ENCODE peak calls at places on chromosome 4, in four cellular contexts. G is IMR-90, Z is K562, R is GM12878. B is an unnamed sample.

GRCh38 chr4:173168396-173169177 is at the start of gene GALNT7:
- DNase-seq in Z (peak; percentile 86), R (no peak), G (peak; percentile 52), B (peak; percentile 61)

GRCh38 chr4:147182041-147182440 is 236.4 kb upstream of the TTC29 start:
- DNase-seq in G (no peak), R (no peak), Z (no peak), B (no peak)

GRCh38 chr4:148300877-148301276 is 141.3 kb downstream of the NR3C2 start:
- DNase-seq in Z (peak; percentile 7), R (no peak), G (no peak), B (no peak)

GRCh38 chr4:7559741-7560376 is 125.1 kb upstream of the PSAPL1 start:
- DNase-seq in Z (no peak), R (no peak), G (no peak), B (no peak)

GRCh38 chr4:38574559-38575333 is 89.3 kb upstream of the KLF3 start:
- DNase-seq in G (no peak), Z (no peak), R (no peak), B (no peak)

GRCh38 chr4:26320159-26320452 is 708 bp upstream of the RBPJ start:
- DNase-seq in Z (no peak), R (peak; percentile 51), G (peak; percentile 28), B (no peak)

GRCh38 chr4:173436149-173436579 is 37.2 kb upstream of the SCRG1 start:
- DNase-seq in Z (no peak), R (no peak), G (peak; percentile 67), B (no peak)

GRCh38 chr4:183517781-183518180 is 12.9 kb downstream of the ING2 start:
- DNase-seq in Z (no peak), G (peak; percentile 43), R (no peak), B (no peak)

GRCh38 chr4:71130827-71131603 is 137.6 kb downstream of the DCK start:
- DNase-seq in Z (no peak), R (no peak), G (peak; percentile 89), B (no peak)

GRCh38 chr4:76072760-76073159 is 1.7 kb upstream of the ART3 start:
- DNase-seq in Z (no peak), G (no peak), R (no peak), B (no peak)

GRCh38 chr4:47391256-47391655 is 72.2 kb downstream of the COMMD8 start:
- DNase-seq in Z (no peak), R (no peak), G (no peak), B (no peak)

GRCh38 chr4:127622923-127623754 is 9.6 kb upstream of the INTU start:
- DNase-seq in R (no peak), G (peak; percentile 33), Z (no peak), B (peak; percentile 57)

GRCh38 chr4:167100120-167100519 is 134.2 kb downstream of the SPOCK3 start:
- DNase-seq in R (peak; percentile 32), Z (no peak), G (no peak), B (peak; percentile 39)

GRCh38 chr4:7160951-7161440 is 31.3 kb upstream of the SORCS2 start:
- DNase-seq in R (no peak), Z (no peak), G (no peak), B (no peak)

GRCh38 chr4:185227131-185227551 is 17.7 kb downstream of the SNX25 start:
- DNase-seq in G (peak; percentile 13), Z (no peak), R (no peak), B (peak; percentile 9)

GRCh38 chr4:67853336-67853735 is 30.5 kb downstream of the TMPRSS11D start:
- DNase-seq in G (no peak), Z (no peak), R (no peak), B (no peak)

GRCh38 chr4:186724048-186724860 is 598 bp upstream of the FAT1 start:
- DNase-seq in Z (peak; percentile 40), R (no peak), G (peak; percentile 49), B (no peak)

DNA sequence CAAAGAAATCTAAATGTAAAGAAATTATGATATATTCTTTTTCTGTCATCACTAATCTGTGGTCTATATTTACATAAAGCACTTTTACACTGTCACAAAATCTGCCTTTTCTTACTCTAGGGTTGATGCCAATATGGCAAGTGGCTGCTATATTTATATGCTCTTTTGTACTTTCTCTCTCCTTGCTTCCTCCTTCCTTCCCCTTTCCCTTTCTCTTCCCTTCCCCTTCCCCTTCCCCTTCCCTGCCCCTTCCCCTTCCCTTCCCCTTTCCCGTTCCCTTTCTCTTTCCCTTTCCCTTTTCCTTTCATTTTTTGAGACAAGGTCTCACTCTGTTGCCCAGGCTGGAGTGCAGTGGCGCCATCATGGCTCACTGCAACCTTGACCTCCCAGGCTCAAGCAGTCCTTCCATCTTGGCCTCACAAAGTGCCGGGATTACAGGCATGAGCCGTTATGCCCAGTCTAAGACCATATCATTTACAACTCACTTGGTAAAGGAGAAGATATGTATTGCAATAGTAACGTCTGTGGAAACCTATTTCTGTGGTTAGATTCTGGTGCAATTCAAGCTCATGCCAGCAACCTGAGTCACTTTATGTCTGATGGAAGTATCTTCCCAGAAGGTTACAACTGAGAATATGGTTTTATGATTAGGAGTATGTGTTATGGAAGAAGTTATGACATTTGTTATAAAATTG is 13.9 kb upstream of the PLAC8 start:
- DNase-seq in R (no peak), Z (no peak), G (peak; percentile 90), B (no peak)
- TF ChIP-seq FOS in R (no peak), Z (no peak), G (peak; percentile 48), B (no peak)

DNA sequence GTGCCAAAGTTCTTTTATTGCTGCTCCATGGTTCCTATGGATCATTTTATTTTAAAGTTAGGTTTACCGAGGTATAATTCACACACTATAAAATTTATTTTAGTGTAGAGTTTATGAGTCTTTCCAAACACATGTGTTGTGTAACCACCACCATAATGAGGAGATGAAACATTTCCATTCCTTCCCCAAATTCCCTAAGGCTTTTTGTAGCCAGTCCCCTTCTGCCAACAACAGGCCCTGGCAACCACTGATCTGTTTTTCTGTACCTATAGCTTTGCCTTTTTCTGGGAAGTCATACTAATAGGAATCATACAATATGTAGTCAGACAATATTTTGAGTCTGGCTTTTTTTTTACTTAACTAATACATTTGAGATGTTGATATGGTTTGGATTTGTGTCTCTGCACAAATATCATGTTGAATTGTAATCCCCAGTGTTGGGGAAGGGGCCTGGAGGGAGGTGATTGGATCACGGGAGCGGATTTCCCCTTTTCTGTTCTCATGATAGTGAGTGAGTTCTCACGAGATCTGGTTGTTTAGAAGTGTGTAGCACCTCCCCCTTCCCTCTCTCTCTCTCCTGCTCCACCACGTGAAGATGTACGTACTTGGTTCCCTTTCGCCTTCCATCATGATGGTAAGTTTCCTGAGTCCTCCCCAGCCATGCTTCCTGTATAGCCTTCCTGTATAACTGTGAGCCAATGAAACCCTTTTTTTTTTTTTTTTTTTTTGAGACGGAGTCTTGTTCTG is 59.6 kb upstream of the DHX15 start:
- DNase-seq in Z (no peak), G (no peak), R (no peak), B (no peak)
- TF ChIP-seq FOS in Z (no peak), G (no peak), R (no peak), B (no peak)

GRCh38 chr4:155745984-155746383 is 12.8 kb upstream of the GUCY1B1 start:
- DNase-seq in R (no peak), G (peak; percentile 82), Z (no peak), B (no peak)
- TF ChIP-seq FOS in R (no peak), G (no peak), Z (no peak), B (no peak)

DNA sequence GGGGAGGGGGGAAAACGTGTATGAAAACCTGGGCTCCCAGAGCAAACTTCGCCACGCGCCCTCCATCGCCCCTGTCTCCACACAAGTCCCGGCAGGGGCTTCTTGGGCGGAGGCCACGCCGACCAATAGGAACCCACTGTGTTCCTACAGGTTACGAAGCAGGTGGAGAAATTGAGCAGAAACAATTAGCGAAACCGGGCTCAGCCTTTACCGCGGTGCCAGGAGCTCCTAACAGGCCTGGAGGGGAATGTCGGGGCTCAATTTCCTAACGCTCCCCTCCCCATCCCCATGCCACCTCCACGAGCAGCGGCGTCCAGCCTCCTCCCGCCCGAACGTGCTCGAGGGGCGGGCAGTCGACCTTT is 582 bp upstream of the KIT start:
- DNase-seq in Z (no peak), R (no peak), G (no peak), B (no peak)
- TF ChIP-seq FOS in Z (no peak), R (no peak), G (no peak), B (no peak)

GRCh38 chr4:108058685-108059440 is 69.2 kb downstream of the HADH start:
- DNase-seq in Z (peak; percentile 20), R (no peak), G (peak; percentile 70), B (no peak)
- TF ChIP-seq FOS in Z (no peak), R (no peak), G (no peak), B (no peak)

DNA sequence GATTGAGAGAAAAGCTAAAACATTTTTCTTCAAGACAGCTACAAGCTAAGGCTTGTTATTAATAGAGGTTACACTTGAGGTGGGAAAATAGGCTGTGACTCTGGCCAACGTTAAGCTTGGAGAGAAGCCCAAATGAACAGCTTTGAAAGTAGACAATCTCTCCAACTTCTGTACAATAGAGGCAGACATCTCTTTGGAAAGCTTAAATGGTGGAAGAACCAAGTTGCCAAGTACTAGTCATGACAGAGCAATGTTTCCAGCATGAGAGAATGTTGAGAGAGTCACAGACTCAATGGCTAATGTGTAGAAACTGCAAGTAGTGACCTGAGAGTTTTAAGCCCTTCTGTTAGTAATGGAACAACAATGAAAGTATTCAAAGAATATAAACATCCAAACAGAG is 298.1 kb downstream of the INPP4B start:
- DNase-seq in R (no peak), Z (no peak), G (peak; percentile 57), B (no peak)
- TF ChIP-seq FOS in R (no peak), Z (no peak), G (no peak), B (no peak)

DNA sequence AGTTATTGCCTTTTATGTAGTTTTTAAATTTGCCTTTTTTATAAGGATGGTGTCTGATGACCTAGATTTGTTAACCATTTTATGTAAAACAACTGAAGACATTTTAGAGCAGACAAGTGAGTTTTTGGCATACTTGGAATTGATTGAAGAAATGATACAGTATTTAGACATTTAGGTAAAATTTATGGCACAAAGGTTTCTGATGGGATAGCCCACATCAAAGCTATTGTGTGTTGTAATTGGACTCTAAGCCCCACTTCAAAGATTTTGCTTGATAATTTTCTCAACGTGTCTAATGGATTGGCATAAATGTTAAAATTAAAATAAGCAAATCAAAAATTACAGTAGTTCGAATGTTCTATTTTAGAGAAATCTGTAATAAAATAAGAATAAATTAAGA is 17.6 kb downstream of the EPGN start:
- DNase-seq in G (no peak), Z (no peak), R (no peak), B (no peak)
- TF ChIP-seq FOS in G (no peak), Z (no peak), R (no peak), B (no peak)

DNA sequence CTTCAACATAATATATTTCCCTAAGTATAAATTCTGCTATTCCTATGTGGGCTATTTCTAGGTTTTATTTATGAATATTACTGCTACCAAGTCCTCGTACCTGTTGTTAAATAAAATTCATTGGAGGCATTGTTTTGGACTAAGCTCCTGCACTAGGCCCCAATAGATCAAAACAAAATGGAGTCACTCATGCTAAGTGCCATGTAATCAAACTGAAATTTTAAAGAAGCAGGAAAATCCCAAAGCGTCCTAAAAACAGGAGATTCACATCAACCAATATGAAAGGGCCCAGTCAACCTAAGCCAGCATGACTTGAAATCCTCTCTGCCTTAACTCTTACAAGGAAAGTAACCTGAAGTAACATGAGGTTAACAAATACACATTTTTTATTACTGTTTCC is 743.2 kb downstream of the TRAM1L1 start:
- DNase-seq in Z (no peak), G (no peak), R (no peak), B (no peak)
- TF ChIP-seq FOS in Z (no peak), G (no peak), R (no peak), B (no peak)

GRCh38 chr4:93897559-93897958 is 69.0 kb downstream of the ATOH1 start:
- DNase-seq in R (no peak), G (no peak), Z (no peak), B (peak; percentile 24)
- TF ChIP-seq FOS in R (no peak), G (no peak), Z (no peak), B (no peak)

B was measured in endothelial cell of umbilical vein.